ENCODE peak calls at places on chromosomes 4 and X, in five cellular contexts. W, N, D, U and K are unnamed samples.

GRCh38 chrX:15747626-15748173 is 9.6 kb downstream of the CA5B start:
- DNase-seq in W (no peak), N (no peak), D (no peak), U (no peak), K (no peak)

GRCh38 chrX:23742174-23742692 is 843 bp downstream of the ACOT9 start:
- DNase-seq in W (peak; percentile 25), N (peak; percentile 79), D (no peak), U (peak; percentile 36), K (peak; percentile 80)

GRCh38 chrX:18377802-18378201 is 23.3 kb upstream of the SCML2 start:
- DNase-seq in W (no peak), N (no peak), D (no peak), U (no peak), K (peak; percentile 23)

GRCh38 chr4:159105063-159105414 is 2.2 kb downstream of the RAPGEF2 start:
- DNase-seq in W (no peak), N (peak; percentile 30), D (no peak), U (peak; percentile 9), K (peak; percentile 41)

GRCh38 chr4:143343276-143343831 is 6.7 kb downstream of the GAB1 start:
- DNase-seq in W (no peak), N (no peak), D (no peak), U (no peak), K (no peak)

GRCh38 chr4:141676087-141676486 is 39.7 kb downstream of the IL15 start:
- DNase-seq in W (no peak), N (no peak), D (no peak), U (no peak), K (no peak)

GRCh38 chr4:17082186-17082585 is 183.7 kb upstream of the LDB2 start:
- DNase-seq in W (no peak), N (no peak), D (no peak), U (no peak), K (no peak)

GRCh38 chr4:122930877-122931276 is 8.5 kb upstream of the NUDT6 start:
- DNase-seq in W (peak; percentile 21), N (peak; percentile 53), D (no peak), U (no peak), K (no peak)

GRCh38 chr4:184727430-184727829 is 6.5 kb downstream of the CENPU start:
- DNase-seq in W (no peak), N (no peak), D (no peak), U (no peak), K (no peak)

GRCh38 chrX:2894885-2895292 is 34.2 kb downstream of the ARSD start:
- DNase-seq in W (no peak), N (peak; percentile 68), D (no peak), U (peak; percentile 4), K (peak; percentile 53)

GRCh38 chrX:35842657-35843056 is 44.5 kb downstream of the MAGEB16 start:
- DNase-seq in W (no peak), N (no peak), D (no peak), U (no peak), K (no peak)

GRCh38 chrX:84735025-84735424 is 232.8 kb upstream of the HDX start:
- DNase-seq in W (no peak), N (no peak), D (no peak), U (no peak), K (peak; percentile 0)

GRCh38 chr4:88865466-88865865 is 167.8 kb upstream of the NAP1L5 start:
- DNase-seq in W (no peak), N (no peak), D (no peak), U (no peak), K (no peak)

GRCh38 chrX:131843996-131844395 is 179.1 kb upstream of the STK26 start:
- DNase-seq in W (no peak), N (no peak), D (no peak), U (no peak), K (no peak)

GRCh38 chr4:70954032-70954431 is 39.4 kb upstream of the DCK start:
- DNase-seq in W (no peak), N (peak; percentile 19), D (no peak), U (no peak), K (no peak)

GRCh38 chr4:3863841-3864734 is 97.9 kb downstream of the ADRA2C start:
- DNase-seq in W (no peak), N (no peak), D (peak; percentile 71), U (no peak), K (no peak)

GRCh38 chr4:98092833-98093439 is 50.3 kb downstream of the STPG2 start:
- DNase-seq in W (peak; percentile 4), N (peak; percentile 45), D (no peak), U (peak; percentile 11), K (peak; percentile 1)

GRCh38 chrX:149910178-149910695 is 19.1 kb upstream of the HSFX4 start:
- DNase-seq in W (no peak), N (no peak), D (no peak), U (no peak), K (no peak)